ENCODE peak calls at places on chromosomes 6 and 20, in six cellular contexts. K is breast epithelium, F is body of pancreas, B is transverse colon, X is endothelial cell of umbilical vein, Y is ovary. U is an unnamed sample.

GRCh38 chr6:3748208-3748701 is 3.3 kb downstream of the PXDC1 start:
- DNase-seq in K (peak), F (peak), B (peak), X (peak), Y (no peak), U (peak)

GRCh38 chr20:10626896-10627295 is 46.9 kb downstream of the JAG1 start:
- DNase-seq in K (no peak), F (no peak), B (no peak), X (peak), Y (no peak), U (no peak)

GRCh38 chr20:48411906-48412305 is 415.9 kb downstream of the PREX1 start:
- DNase-seq in K (no peak), F (no peak), B (no peak), X (no peak), Y (no peak), U (no peak)

GRCh38 chr6:15575357-15576037 is 87.3 kb downstream of the DTNBP1 start:
- DNase-seq in K (no peak), F (no peak), B (no peak), X (no peak), Y (no peak), U (no peak)

GRCh38 chr20:2264118-2264517 is 31.7 kb upstream of the TGM3 start:
- DNase-seq in K (no peak), F (no peak), B (no peak), X (no peak), Y (no peak), U (no peak)

GRCh38 chr6:138774370-138774769 is 801 bp downstream of the CCDC28A start:
- DNase-seq in K (no peak), F (no peak), B (no peak), X (no peak), Y (no peak), U (no peak)

GRCh38 chr20:50727792-50728485 is 3.4 kb upstream of the PARD6B start:
- DNase-seq in K (no peak), F (peak), B (no peak), X (no peak), Y (no peak), U (peak)

GRCh38 chr6:71419954-71420692 is 131.5 kb downstream of the OGFRL1 start:
- DNase-seq in K (peak), F (peak), B (peak), X (peak), Y (peak), U (peak)

GRCh38 chr6:154234019-154234772 is 122.4 kb downstream of the IPCEF1 start:
- DNase-seq in K (no peak), F (no peak), B (no peak), X (no peak), Y (no peak), U (no peak)

GRCh38 chr6:106300944-106301343 is 24.6 kb downstream of the ATG5 start:
- DNase-seq in K (no peak), F (no peak), B (no peak), X (peak), Y (no peak), U (no peak)

GRCh38 chr20:48679603-48680002 is 148.2 kb downstream of the PREX1 start:
- DNase-seq in K (no peak), F (no peak), B (peak), X (no peak), Y (no peak), U (no peak)

GRCh38 chr20:11901127-11901526 is 16.6 kb upstream of the BTBD3 start:
- DNase-seq in K (no peak), F (no peak), B (no peak), X (no peak), Y (no peak), U (no peak)

GRCh38 chr20:31670371-31671228 is 32.9 kb downstream of the COX4I2 start:
- DNase-seq in K (peak), F (peak), B (peak), X (no peak), Y (no peak), U (peak)

GRCh38 chr6:46850781-46851180 is 57.6 kb downstream of the MEP1A start:
- DNase-seq in K (no peak), F (no peak), B (no peak), X (peak), Y (no peak), U (no peak)

GRCh38 chr20:6829510-6830116 is 62.1 kb downstream of the BMP2 start:
- DNase-seq in K (no peak), F (no peak), B (no peak), X (peak), Y (no peak), U (no peak)

GRCh38 chr6:151067684-151068596 is 171.8 kb upstream of the AKAP12 start:
- DNase-seq in K (peak), F (peak), B (peak), X (peak), Y (peak), U (no peak)

GRCh38 chr20:22816016-22816415 is 219.1 kb upstream of the SSTR4 start:
- DNase-seq in K (no peak), F (no peak), B (no peak), X (no peak), Y (no peak), U (no peak)

GRCh38 chr6:118872726-118873125 is 21.2 kb upstream of the ASF1A start:
- DNase-seq in K (no peak), F (no peak), B (no peak), X (no peak), Y (no peak), U (no peak)

GRCh38 chr6:9138856-9139426 is 703.6 kb upstream of the SLC35B3 start:
- DNase-seq in K (no peak), F (no peak), B (no peak), X (no peak), Y (no peak), U (no peak)

GRCh38 chr20:3846378-3846739 is 275 bp upstream of the MAVS start:
- DNase-seq in K (no peak), F (no peak), B (no peak), X (no peak), Y (no peak), U (no peak)

GRCh38 chr20:16842721-16843120 is 94.6 kb downstream of the OTOR start:
- DNase-seq in K (no peak), F (no peak), B (no peak), X (no peak), Y (no peak), U (no peak)

GRCh38 chr20:48733296-48733790 is 94.5 kb downstream of the PREX1 start:
- DNase-seq in K (no peak), F (no peak), B (no peak), X (no peak), Y (no peak), U (no peak)

GRCh38 chr6:108294787-108295625 is at the start of gene AFG1L:
- DNase-seq in K (peak), F (peak), B (peak), X (peak), Y (peak), U (peak)

GRCh38 chr6:104682722-104683643 is 176.7 kb downstream of the HACE1 start:
- DNase-seq in K (peak), F (peak), B (peak), X (peak), Y (no peak), U (peak)

GRCh38 chr20:50551288-50551687 is 41.1 kb downstream of the PTPN1 start:
- DNase-seq in K (no peak), F (no peak), B (no peak), X (no peak), Y (no peak), U (no peak)

GRCh38 chr6:99613705-99614429 is 7.2 kb downstream of the PRDM13 start:
- DNase-seq in K (no peak), F (no peak), B (no peak), X (no peak), Y (no peak), U (no peak)

GRCh38 chr6:34132486-34133185 is 13.3 kb downstream of the GRM4 start:
- DNase-seq in K (no peak), F (peak), B (no peak), X (peak), Y (peak), U (peak)

GRCh38 chr20:54100563-54100962 is 30.2 kb upstream of the BCAS1 start:
- DNase-seq in K (no peak), F (no peak), B (no peak), X (no peak), Y (no peak), U (no peak)

GRCh38 chr6:83057705-83058321 is 7.8 kb downstream of the UBE3D start:
- DNase-seq in K (no peak), F (peak), B (peak), X (peak), Y (no peak), U (peak)

GRCh38 chr20:46058656-46059281 is 29.8 kb downstream of the SLC12A5 start:
- DNase-seq in K (no peak), F (peak), B (no peak), X (no peak), Y (no peak), U (no peak)

GRCh38 chr20:14337400-14338171 is at the start of gene FLRT3:
- DNase-seq in K (peak), F (peak), B (peak), X (peak), Y (peak), U (peak)

GRCh38 chr6:75176076-75176582 is 29.7 kb downstream of the COL12A1 start:
- DNase-seq in K (no peak), F (no peak), B (no peak), X (no peak), Y (no peak), U (no peak)

GRCh38 chr6:135358251-135358821 is 139.2 kb downstream of the AHI1 start:
- DNase-seq in K (no peak), F (no peak), B (no peak), X (peak), Y (no peak), U (no peak)

GRCh38 chr6:170143401-170144150 is 147.3 kb downstream of the DLL1 start:
- DNase-seq in K (peak), F (no peak), B (no peak), X (no peak), Y (peak), U (peak)

GRCh38 chr20:40869416-40870147 is 159.0 kb upstream of the TOP1 start:
- DNase-seq in K (no peak), F (no peak), B (no peak), X (no peak), Y (peak), U (no peak)

GRCh38 chr6:44696099-44696498 is 308.6 kb downstream of the CDC5L start:
- DNase-seq in K (no peak), F (no peak), B (no peak), X (no peak), Y (no peak), U (no peak)

GRCh38 chr20:57476641-57477461 is 48.1 kb downstream of the CTCFL start:
- DNase-seq in K (no peak), F (no peak), B (no peak), X (no peak), Y (peak), U (no peak)

GRCh38 chr20:63268256-63268655 is 4.4 kb upstream of the ARFGAP1 start:
- DNase-seq in K (no peak), F (no peak), B (no peak), X (no peak), Y (no peak), U (no peak)

GRCh38 chr20:48595495-48596475 is 232.0 kb downstream of the PREX1 start:
- DNase-seq in K (peak), F (no peak), B (peak), X (no peak), Y (no peak), U (no peak)

GRCh38 chr20:63044204-63044600 is 37.4 kb upstream of the BHLHE23 start:
- DNase-seq in K (no peak), F (no peak), B (no peak), X (no peak), Y (no peak), U (no peak)

DNA sequence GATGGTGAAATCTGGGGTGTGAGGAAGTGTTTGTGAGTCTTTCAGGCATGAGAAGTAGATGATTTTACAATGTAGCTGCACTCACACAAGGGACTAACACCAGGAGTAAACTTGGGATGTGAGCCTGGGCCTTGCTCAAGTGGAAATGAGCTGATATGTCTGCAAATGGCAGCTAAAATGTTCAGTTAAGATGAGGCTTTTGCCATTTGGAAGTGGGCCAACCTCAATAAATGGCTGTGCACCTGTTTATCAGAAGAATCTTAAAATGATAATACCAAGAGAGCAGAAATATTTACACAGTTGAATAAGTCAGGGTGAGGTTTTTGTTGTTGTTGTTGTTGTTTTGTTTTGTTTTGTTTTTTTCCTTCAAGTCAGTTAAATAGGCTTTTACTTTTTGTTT is 25.7 kb upstream of the KLHL31 start:
- DNase-seq in K (no peak), F (no peak), B (no peak), X (no peak), Y (no peak), U (no peak)
- H3K4me3 ChIP-seq in K (no peak), F (no peak), B (no peak), X (no peak), Y (no peak), U (no peak)

GRCh38 chr6:147212618-147213017 is 8.4 kb downstream of the STXBP5 start:
- DNase-seq in K (no peak), F (no peak), B (no peak), X (no peak), Y (no peak), U (no peak)
- TF ChIP-seq POLR2A in K (no peak), F (no peak), B (no peak), X (no peak), Y (no peak), U (no peak)

GRCh38 chr6:148263010-148263409 is 79.6 kb upstream of the SASH1 start:
- DNase-seq in K (peak), F (no peak), B (no peak), X (no peak), Y (no peak), U (no peak)
- TF ChIP-seq CTCF in K (no peak), F (no peak), B (no peak), X (no peak), Y (no peak), U (no peak)

GRCh38 chr6:28600188-28600587 is 74.5 kb downstream of the GPX5 start:
- DNase-seq in K (no peak), F (no peak), B (no peak), X (no peak), Y (no peak), U (no peak)

GRCh38 chr6:28597924-28598323 is 72.2 kb downstream of the GPX5 start:
- DNase-seq in K (no peak), F (no peak), B (no peak), X (no peak), Y (no peak), U (peak)

GRCh38 chr6:28598757-28599686 is 73.3 kb downstream of the GPX5 start:
- DNase-seq in K (no peak), F (no peak), B (no peak), X (no peak), Y (no peak), U (no peak)

DNA sequence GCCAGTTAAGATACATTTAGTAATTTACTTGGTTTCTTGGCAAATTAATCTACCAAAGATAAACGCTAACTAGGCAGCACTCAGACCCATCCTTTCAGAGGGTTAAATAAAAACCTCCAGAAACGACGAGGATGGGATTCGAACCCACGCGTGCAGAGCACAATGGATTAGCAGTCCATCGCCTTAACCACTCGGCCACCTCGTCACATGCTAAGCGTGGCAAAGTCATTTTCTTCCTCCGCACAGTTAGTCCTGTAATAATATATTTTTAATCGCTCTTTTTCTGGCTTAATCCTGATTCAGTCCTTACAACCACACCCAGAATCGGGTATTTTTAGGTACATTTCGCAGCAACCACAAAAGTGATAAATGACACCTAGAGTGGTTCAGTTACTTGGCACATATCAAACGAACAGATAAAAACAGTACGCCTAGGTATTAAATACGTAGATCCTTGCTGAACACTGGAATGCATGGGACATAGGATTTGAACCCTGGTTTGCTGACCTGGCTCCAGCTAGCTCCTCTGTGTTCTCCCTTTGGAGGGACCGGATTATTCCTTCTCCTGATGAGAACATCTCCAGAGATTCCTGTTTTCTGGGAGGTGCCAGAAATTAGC is 71.6 kb downstream of the GPX5 start:
- DNase-seq in K (no peak), F (peak), B (no peak), X (peak), Y (no peak), U (peak)
- H3K4me3 ChIP-seq in K (no peak), F (no peak), B (no peak), X (peak), Y (no peak), U (peak)

GRCh38 chr6:148746363-148747144 is at the start of gene UST:
- DNase-seq in K (peak), F (peak), B (peak), X (peak), Y (peak), U (peak)
- TF ChIP-seq POLR2A in K (no peak), F (peak), B (peak), X (no peak), Y (peak), U (peak)

GRCh38 chr6:157381631-157382621 is 936 bp downstream of the ZDHHC14 start:
- DNase-seq in K (no peak), F (peak), B (peak), X (peak), Y (peak), U (peak)
- TF ChIP-seq CTCF in K (no peak), F (no peak), B (no peak), X (peak), Y (no peak), U (no peak)

GRCh38 chr6:80003841-80004198 is 629 bp upstream of the TTK start:
- DNase-seq in K (no peak), F (no peak), B (peak), X (no peak), Y (no peak), U (peak)
- H3K4me3 ChIP-seq in K (peak), F (peak), B (peak), X (peak), Y (peak), U (peak)

GRCh38 chr20:653110-653589 is at the start of gene SRXN1:
- DNase-seq in K (peak), F (peak), B (peak), X (peak), Y (peak), U (peak)
- TF ChIP-seq POLR2A in K (no peak), F (no peak), B (no peak), X (peak), Y (peak), U (no peak)

GRCh38 chr6:142071981-142072380 is 60.7 kb upstream of the GJE1 start:
- DNase-seq in K (no peak), F (no peak), B (no peak), X (no peak), Y (no peak), U (no peak)
- TF ChIP-seq CTCF in K (no peak), F (no peak), B (no peak), X (no peak), Y (no peak), U (no peak)

GRCh38 chr6:120010075-120010474 is 660.5 kb upstream of the MAN1A1 start:
- DNase-seq in K (no peak), F (no peak), B (no peak), X (no peak), Y (no peak), U (no peak)

GRCh38 chr6:120005292-120005976 is 655.9 kb upstream of the MAN1A1 start:
- DNase-seq in K (no peak), F (no peak), B (no peak), X (no peak), Y (no peak), U (peak)
- H3K4me3 ChIP-seq in K (no peak), F (no peak), B (no peak), X (no peak), Y (no peak), U (peak)